ENCODE peak calls at places on chromosomes 13 and 19, in four cellular contexts. D, G, Z and T are unnamed samples.

GRCh38 chr13:46804391-46804815 is 7.4 kb upstream of the ESD start:
- DNase-seq in D (no peak), G (no peak), Z (no peak), T (no peak)

GRCh38 chr13:77874406-77874805 is 44.2 kb downstream of the EDNRB start:
- DNase-seq in D (no peak), G (no peak), Z (no peak), T (peak)

GRCh38 chr19:46714523-46715106 is 2.3 kb downstream of the PRKD2 start:
- DNase-seq in D (no peak), G (no peak), Z (no peak), T (no peak)

GRCh38 chr19:13143135-13143534 is 7.0 kb downstream of the STX10 start:
- DNase-seq in D (no peak), G (no peak), Z (no peak), T (no peak)

GRCh38 chr19:42246143-42246868 is 3.9 kb upstream of the GSK3A start:
- DNase-seq in D (peak), G (peak), Z (no peak), T (peak)

GRCh38 chr13:30396434-30397075 is 25.7 kb upstream of the UBE2L5 start:
- DNase-seq in D (no peak), G (no peak), Z (peak), T (no peak)

GRCh38 chr19:2215281-2215751 is 20.8 kb downstream of the PLEKHJ1 start:
- DNase-seq in D (no peak), G (peak), Z (no peak), T (no peak)

GRCh38 chr13:46469064-46469463 is 82.0 kb upstream of the RUBCNL start:
- DNase-seq in D (no peak), G (no peak), Z (peak), T (no peak)